ENCODE peak calls at places on chromosomes 6 and 20, in six cellular contexts. One of them, this sample, is unnamed. For H3K9me3, the result is how much of the 10 kb centered on the place peaks cover.

GRCh38 chr20:10508468-10509251 is 73.6 kb downstream of the SLX4IP start:
- DNase-seq in A549: no peak
- DNase-seq in cardiac muscle cell: no peak
- DNase-seq in esophagus muscularis mucosa: no peak
- DNase-seq in transverse colon: no peak
- DNase-seq in sigmoid colon: peak
- DNase-seq in this sample: no peak

GRCh38 chr20:38428800-38429199 is 6.3 kb downstream of the SNHG17 start:
- DNase-seq in A549: no peak
- DNase-seq in cardiac muscle cell: no peak
- DNase-seq in esophagus muscularis mucosa: no peak
- DNase-seq in transverse colon: no peak
- DNase-seq in sigmoid colon: no peak
- DNase-seq in this sample: no peak

GRCh38 chr6:38912378-38912777 is 136.2 kb upstream of the GLP1R start:
- DNase-seq in A549: no peak
- DNase-seq in cardiac muscle cell: no peak
- DNase-seq in esophagus muscularis mucosa: no peak
- DNase-seq in transverse colon: no peak
- DNase-seq in sigmoid colon: no peak
- DNase-seq in this sample: no peak

GRCh38 chr6:43803783-43804549 is 34.0 kb downstream of the VEGFA start:
- DNase-seq in A549: no peak
- DNase-seq in cardiac muscle cell: no peak
- DNase-seq in esophagus muscularis mucosa: no peak
- DNase-seq in transverse colon: peak
- DNase-seq in sigmoid colon: no peak
- DNase-seq in this sample: no peak

GRCh38 chr20:39132511-39132910 is 170.4 kb downstream of the DHX35 start:
- DNase-seq in A549: no peak
- DNase-seq in cardiac muscle cell: no peak
- DNase-seq in esophagus muscularis mucosa: no peak
- DNase-seq in transverse colon: no peak
- DNase-seq in sigmoid colon: no peak
- DNase-seq in this sample: no peak

GRCh38 chr20:38833154-38833856 is 27.8 kb downstream of the PPP1R16B start:
- DNase-seq in A549: no peak
- DNase-seq in cardiac muscle cell: no peak
- DNase-seq in esophagus muscularis mucosa: no peak
- DNase-seq in transverse colon: no peak
- DNase-seq in sigmoid colon: no peak
- DNase-seq in this sample: no peak

GRCh38 chr20:45343867-45344721 is 4.1 kb downstream of the SDC4 start:
- DNase-seq in A549: no peak
- DNase-seq in cardiac muscle cell: peak
- DNase-seq in esophagus muscularis mucosa: no peak
- DNase-seq in transverse colon: peak
- DNase-seq in sigmoid colon: peak
- DNase-seq in this sample: no peak

GRCh38 chr6:41723178-41723935 is 12.1 kb downstream of the TFEB start:
- DNase-seq in A549: peak
- DNase-seq in cardiac muscle cell: no peak
- DNase-seq in esophagus muscularis mucosa: no peak
- DNase-seq in transverse colon: peak
- DNase-seq in sigmoid colon: peak
- DNase-seq in this sample: no peak

GRCh38 chr6:39753745-39754084 is 28.5 kb upstream of the KIF6 start:
- DNase-seq in A549: no peak
- DNase-seq in cardiac muscle cell: no peak
- DNase-seq in esophagus muscularis mucosa: no peak
- DNase-seq in transverse colon: no peak
- DNase-seq in sigmoid colon: peak
- DNase-seq in this sample: no peak

GRCh38 chr20:58312836-58313235 is 3.3 kb downstream of the RAB22A start:
- DNase-seq in A549: no peak
- DNase-seq in cardiac muscle cell: no peak
- DNase-seq in esophagus muscularis mucosa: no peak
- DNase-seq in transverse colon: no peak
- DNase-seq in sigmoid colon: no peak
- DNase-seq in this sample: no peak

GRCh38 chr20:20452254-20452676 is 84.4 kb downstream of the INSM1 start:
- DNase-seq in A549: no peak
- DNase-seq in cardiac muscle cell: peak
- DNase-seq in esophagus muscularis mucosa: no peak
- DNase-seq in transverse colon: peak
- DNase-seq in sigmoid colon: no peak
- DNase-seq in this sample: peak

GRCh38 chr20:4811661-4812181 is 90.0 kb downstream of the PRND start:
- DNase-seq in A549: no peak
- DNase-seq in cardiac muscle cell: no peak
- DNase-seq in esophagus muscularis mucosa: no peak
- DNase-seq in transverse colon: peak
- DNase-seq in sigmoid colon: peak
- DNase-seq in this sample: peak

GRCh38 chr20:59770270-59770669 is 163.2 kb downstream of the SYCP2 start:
- DNase-seq in A549: no peak
- DNase-seq in cardiac muscle cell: no peak
- DNase-seq in esophagus muscularis mucosa: no peak
- DNase-seq in transverse colon: no peak
- DNase-seq in sigmoid colon: peak
- DNase-seq in this sample: no peak
- H3K9me3 ChIP-seq in A549: under half
- H3K9me3 ChIP-seq in cardiac muscle cell: under half
- H3K9me3 ChIP-seq in esophagus muscularis mucosa: under half
- H3K9me3 ChIP-seq in transverse colon: under half
- H3K9me3 ChIP-seq in sigmoid colon: under half
- H3K9me3 ChIP-seq in this sample: under half

GRCh38 chr6:159378361-159378760 is 209.2 kb downstream of the FNDC1 start:
- DNase-seq in A549: no peak
- DNase-seq in cardiac muscle cell: no peak
- DNase-seq in esophagus muscularis mucosa: no peak
- DNase-seq in transverse colon: no peak
- DNase-seq in sigmoid colon: no peak
- DNase-seq in this sample: no peak
- H3K9me3 ChIP-seq in A549: under half
- H3K9me3 ChIP-seq in cardiac muscle cell: under half
- H3K9me3 ChIP-seq in esophagus muscularis mucosa: under half
- H3K9me3 ChIP-seq in transverse colon: under half
- H3K9me3 ChIP-seq in sigmoid colon: under half
- H3K9me3 ChIP-seq in this sample: under half

GRCh38 chr6:155347800-155348199 is 33.5 kb upstream of the TFB1M start:
- DNase-seq in A549: no peak
- DNase-seq in cardiac muscle cell: no peak
- DNase-seq in esophagus muscularis mucosa: no peak
- DNase-seq in transverse colon: no peak
- DNase-seq in sigmoid colon: no peak
- DNase-seq in this sample: no peak

GRCh38 chr6:155340464-155341129 is 26.3 kb upstream of the TFB1M start:
- DNase-seq in A549: no peak
- DNase-seq in cardiac muscle cell: no peak
- DNase-seq in esophagus muscularis mucosa: no peak
- DNase-seq in transverse colon: no peak
- DNase-seq in sigmoid colon: no peak
- DNase-seq in this sample: no peak

GRCh38 chr6:155346957-155347356 is 32.7 kb upstream of the TFB1M start:
- DNase-seq in A549: no peak
- DNase-seq in cardiac muscle cell: no peak
- DNase-seq in esophagus muscularis mucosa: no peak
- DNase-seq in transverse colon: no peak
- DNase-seq in sigmoid colon: no peak
- DNase-seq in this sample: no peak

GRCh38 chr6:155341130-155341828 is 27.0 kb upstream of the TFB1M start:
- DNase-seq in A549: no peak
- DNase-seq in cardiac muscle cell: no peak
- DNase-seq in esophagus muscularis mucosa: no peak
- DNase-seq in transverse colon: no peak
- DNase-seq in sigmoid colon: no peak
- DNase-seq in this sample: no peak

DNA sequence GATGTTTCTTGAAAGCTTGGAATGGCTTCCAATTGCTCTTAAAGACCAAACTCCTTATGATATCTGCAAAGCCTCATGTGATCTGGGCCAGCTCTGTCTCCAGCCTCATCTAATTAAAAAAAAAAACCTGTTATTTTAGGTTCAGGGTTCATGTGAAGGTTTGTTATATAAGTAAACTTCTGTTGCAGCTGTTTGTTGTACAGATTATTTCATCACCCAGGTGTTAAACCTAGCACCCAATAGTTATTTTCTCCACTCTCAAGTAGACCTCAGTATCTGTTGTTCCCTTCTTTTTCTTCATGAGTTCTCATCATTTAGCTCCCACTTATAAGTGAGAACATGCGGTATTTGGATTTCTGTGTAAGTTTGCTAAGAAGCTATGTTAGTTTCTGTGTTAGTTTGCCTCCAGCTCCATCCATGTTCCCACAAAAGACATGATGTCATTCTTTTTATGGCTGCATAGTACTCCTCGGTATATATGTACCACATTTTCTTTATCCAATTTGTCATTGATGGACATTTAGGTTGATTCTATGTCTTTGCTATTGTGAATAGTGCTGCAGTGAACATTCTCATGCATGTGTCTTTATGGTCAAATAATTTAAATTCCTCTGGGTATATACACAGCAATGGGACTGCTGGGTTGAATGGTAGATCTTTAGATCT is 30.2 kb upstream of the TFB1M start:
- DNase-seq in A549: no peak
- DNase-seq in cardiac muscle cell: no peak
- DNase-seq in esophagus muscularis mucosa: no peak
- DNase-seq in transverse colon: no peak
- DNase-seq in sigmoid colon: no peak
- DNase-seq in this sample: no peak
- H3K9me3 ChIP-seq in A549: under half
- H3K9me3 ChIP-seq in cardiac muscle cell: under half
- H3K9me3 ChIP-seq in esophagus muscularis mucosa: under half
- H3K9me3 ChIP-seq in transverse colon: under half
- H3K9me3 ChIP-seq in sigmoid colon: under half
- H3K9me3 ChIP-seq in this sample: under half

GRCh38 chr6:84066536-84066935 is 33.0 kb downstream of the MRAP2 start:
- DNase-seq in A549: no peak
- DNase-seq in cardiac muscle cell: no peak
- DNase-seq in esophagus muscularis mucosa: no peak
- DNase-seq in transverse colon: no peak
- DNase-seq in sigmoid colon: no peak
- DNase-seq in this sample: no peak
- H3K9me3 ChIP-seq in A549: under half
- H3K9me3 ChIP-seq in cardiac muscle cell: under half
- H3K9me3 ChIP-seq in esophagus muscularis mucosa: under half
- H3K9me3 ChIP-seq in transverse colon: under half
- H3K9me3 ChIP-seq in sigmoid colon: under half
- H3K9me3 ChIP-seq in this sample: under half

DNA sequence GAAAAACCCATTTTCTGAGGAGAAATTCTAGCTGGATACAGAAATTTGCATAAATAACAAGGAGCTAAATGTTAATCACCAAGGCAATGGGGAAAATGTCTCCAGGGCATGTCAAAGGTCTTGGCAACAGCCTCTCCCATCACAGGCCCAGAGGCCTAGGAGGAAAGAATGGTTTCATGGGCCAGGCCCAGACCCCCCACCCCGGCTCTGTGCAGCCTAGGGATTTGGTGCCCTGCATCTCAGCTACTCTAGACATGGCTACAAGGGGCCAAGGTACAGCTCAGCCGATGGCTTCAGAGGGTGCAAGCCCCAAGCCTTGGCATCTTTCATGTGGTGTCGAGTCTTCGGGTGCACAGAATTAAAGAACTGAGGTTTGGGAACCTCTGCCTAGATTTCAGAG is 321.2 kb upstream of the ID4 start:
- DNase-seq in A549: no peak
- DNase-seq in cardiac muscle cell: no peak
- DNase-seq in esophagus muscularis mucosa: no peak
- DNase-seq in transverse colon: no peak
- DNase-seq in sigmoid colon: no peak
- DNase-seq in this sample: no peak
- H3K9me3 ChIP-seq in A549: under half
- H3K9me3 ChIP-seq in cardiac muscle cell: under half
- H3K9me3 ChIP-seq in esophagus muscularis mucosa: under half
- H3K9me3 ChIP-seq in transverse colon: under half
- H3K9me3 ChIP-seq in sigmoid colon: under half
- H3K9me3 ChIP-seq in this sample: under half

GRCh38 chr20:64766-65322 is 22.6 kb upstream of the DEFB125 start:
- DNase-seq in A549: no peak
- DNase-seq in cardiac muscle cell: no peak
- DNase-seq in esophagus muscularis mucosa: no peak
- DNase-seq in transverse colon: no peak
- DNase-seq in sigmoid colon: no peak
- DNase-seq in this sample: no peak
- H3K9me3 ChIP-seq in A549: under half
- H3K9me3 ChIP-seq in cardiac muscle cell: under half
- H3K9me3 ChIP-seq in esophagus muscularis mucosa: under half
- H3K9me3 ChIP-seq in transverse colon: under half
- H3K9me3 ChIP-seq in sigmoid colon: under half
- H3K9me3 ChIP-seq in this sample: under half

DNA sequence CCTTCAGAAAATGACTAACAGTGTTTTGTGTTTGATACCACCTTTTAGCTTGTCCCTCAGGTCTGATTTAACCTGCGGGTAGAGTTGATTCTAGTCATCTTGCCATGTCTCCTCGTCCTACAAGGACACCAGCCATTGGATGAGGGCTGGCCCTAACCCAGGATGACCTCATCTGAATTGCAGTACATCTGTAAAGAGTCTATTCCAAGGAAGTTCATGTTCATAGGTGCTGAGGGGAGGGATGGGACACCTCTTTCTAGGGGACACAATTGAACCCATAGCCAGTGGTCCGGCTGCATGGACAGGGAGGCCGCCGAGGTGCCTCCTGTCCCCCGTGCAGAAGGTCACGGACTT is 52.0 kb upstream of the DACT2 start:
- DNase-seq in A549: no peak
- DNase-seq in cardiac muscle cell: no peak
- DNase-seq in esophagus muscularis mucosa: no peak
- DNase-seq in transverse colon: no peak
- DNase-seq in sigmoid colon: peak
- DNase-seq in this sample: no peak
- H3K9me3 ChIP-seq in A549: under half
- H3K9me3 ChIP-seq in cardiac muscle cell: under half
- H3K9me3 ChIP-seq in esophagus muscularis mucosa: under half
- H3K9me3 ChIP-seq in transverse colon: under half
- H3K9me3 ChIP-seq in sigmoid colon: under half
- H3K9me3 ChIP-seq in this sample: under half

DNA sequence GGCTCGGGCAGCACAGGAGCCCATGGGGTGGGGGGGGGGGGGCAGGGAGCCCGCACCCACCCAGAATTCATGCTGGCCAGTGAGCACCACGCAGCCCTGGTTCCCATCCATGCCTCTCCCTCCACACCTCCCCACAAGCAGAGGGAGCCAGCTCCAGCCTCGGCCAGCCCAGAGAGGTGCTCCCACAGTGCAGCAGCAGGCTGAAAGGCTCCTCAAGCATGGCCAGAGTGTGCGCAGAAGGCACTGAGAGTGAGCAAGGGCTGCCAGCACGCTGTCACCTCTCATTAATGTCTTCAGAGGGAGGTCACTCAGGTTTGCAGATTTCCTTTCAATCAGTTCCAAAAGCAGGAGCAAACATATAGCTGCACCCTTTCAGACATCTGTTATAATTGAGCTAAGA is 32.4 kb downstream of the GSTA4 start:
- DNase-seq in A549: no peak
- DNase-seq in cardiac muscle cell: no peak
- DNase-seq in esophagus muscularis mucosa: no peak
- DNase-seq in transverse colon: no peak
- DNase-seq in sigmoid colon: no peak
- DNase-seq in this sample: no peak
- H3K9me3 ChIP-seq in A549: under half
- H3K9me3 ChIP-seq in cardiac muscle cell: under half
- H3K9me3 ChIP-seq in esophagus muscularis mucosa: under half
- H3K9me3 ChIP-seq in transverse colon: under half
- H3K9me3 ChIP-seq in sigmoid colon: under half
- H3K9me3 ChIP-seq in this sample: under half

GRCh38 chr6:170094686-170095272 is 196.1 kb downstream of the DLL1 start:
- DNase-seq in A549: no peak
- DNase-seq in cardiac muscle cell: no peak
- DNase-seq in esophagus muscularis mucosa: no peak
- DNase-seq in transverse colon: no peak
- DNase-seq in sigmoid colon: no peak
- DNase-seq in this sample: no peak
- H3K9me3 ChIP-seq in A549: under half
- H3K9me3 ChIP-seq in cardiac muscle cell: under half
- H3K9me3 ChIP-seq in esophagus muscularis mucosa: under half
- H3K9me3 ChIP-seq in transverse colon: under half
- H3K9me3 ChIP-seq in sigmoid colon: under half
- H3K9me3 ChIP-seq in this sample: under half

This sample was measured in T-helper 17 cell.